ENCODE peak calls at places on chromosomes 4 and X, in six cellular contexts. C is mesendoderm, H is HCT116, W is psoas muscle, Y is GM23248, M is lower lobe of right lung. G is an unnamed sample. For H3K36me3, the result is how much of the 10 kb centered on the place peaks cover.

GRCh38 chr4:170256807-170257206 is 167.1 kb upstream of the AADAT start:
- DNase-seq in C (no peak), H (no peak), W (no peak), Y (no peak), M (no peak), G (no peak)

GRCh38 chr4:165208741-165209388 is 1.5 kb downstream of the KLHL2 start:
- DNase-seq in C (no peak), H (no peak), W (no peak), Y (no peak), M (no peak), G (no peak)

GRCh38 chr4:9800878-9801277 is 19.4 kb downstream of the DRD5 start:
- DNase-seq in C (no peak), H (no peak), W (no peak), Y (no peak), M (no peak), G (no peak)

GRCh38 chrX:129318375-129318774 is 204.9 kb downstream of the SMARCA1 start:
- DNase-seq in C (peak), H (peak), W (no peak), Y (peak), M (no peak), G (peak)

GRCh38 chrX:11770320-11770719 is 12.3 kb downstream of the MSL3 start:
- DNase-seq in C (peak), H (peak), W (no peak), Y (peak), M (peak), G (peak)

GRCh38 chr4:97500423-97500822 is 642.9 kb downstream of the STPG2 start:
- DNase-seq in C (no peak), H (no peak), W (no peak), Y (no peak), M (no peak), G (no peak)

GRCh38 chr4:52001616-52002015 is 18.5 kb downstream of the LRRC66 start:
- DNase-seq in C (no peak), H (no peak), W (no peak), Y (peak), M (no peak), G (no peak)

GRCh38 chr4:54855221-54855854 is 197.6 kb downstream of the KIT start:
- DNase-seq in C (no peak), H (no peak), W (peak), Y (no peak), M (no peak), G (no peak)

GRCh38 chrX:1521459-1521956 is 15.5 kb downstream of the P2RY8 start:
- DNase-seq in C (peak), H (no peak), W (no peak), Y (no peak), M (no peak), G (no peak)

GRCh38 chr4:53136954-53137353 is 228.9 kb downstream of the SCFD2 start:
- DNase-seq in C (no peak), H (no peak), W (no peak), Y (no peak), M (no peak), G (no peak)

GRCh38 chr4:22322996-22323395 is 192.9 kb downstream of the ADGRA3 start:
- DNase-seq in C (no peak), H (no peak), W (no peak), Y (no peak), M (no peak), G (no peak)

GRCh38 chr4:10200869-10201268 is 84.3 kb upstream of the WDR1 start:
- DNase-seq in C (no peak), H (no peak), W (no peak), Y (no peak), M (no peak), G (no peak)

GRCh38 chrX:48021026-48021900 is 14.5 kb downstream of the SPACA5 start:
- DNase-seq in C (peak), H (no peak), W (peak), Y (peak), M (peak), G (peak)

GRCh38 chr4:21811576-21811975 is 137.0 kb downstream of the KCNIP4 start:
- DNase-seq in C (peak), H (no peak), W (no peak), Y (peak), M (no peak), G (no peak)

GRCh38 chr4:155371432-155372043 is 5.2 kb downstream of the MAP9 start:
- DNase-seq in C (peak), H (peak), W (no peak), Y (peak), M (no peak), G (no peak)

GRCh38 chr4:26201119-26201518 is 119.7 kb upstream of the RBPJ start:
- DNase-seq in C (no peak), H (no peak), W (no peak), Y (peak), M (no peak), G (no peak)

GRCh38 chr4:29553842-29554241 is 1166.3 kb upstream of the PCDH7 start:
- DNase-seq in C (no peak), H (peak), W (no peak), Y (no peak), M (no peak), G (no peak)

GRCh38 chrX:103688949-103689348 is 2.5 kb upstream of the MORF4L2 start:
- DNase-seq in C (peak), H (no peak), W (no peak), Y (peak), M (no peak), G (peak)

GRCh38 chr4:8594097-8595038 is 1.8 kb downstream of the CPZ start:
- DNase-seq in C (peak), H (peak), W (no peak), Y (peak), M (no peak), G (peak)

GRCh38 chr4:82823062-82823461 is 24.5 kb upstream of the SCD5 start:
- DNase-seq in C (no peak), H (no peak), W (no peak), Y (peak), M (no peak), G (no peak)

GRCh38 chrX:131277543-131278115 is 11.5 kb downstream of the IGSF1 start:
- DNase-seq in C (no peak), H (no peak), W (no peak), Y (no peak), M (no peak), G (no peak)

GRCh38 chr4:8707045-8707781 is 114.6 kb downstream of the CPZ start:
- DNase-seq in C (no peak), H (no peak), W (no peak), Y (no peak), M (peak), G (no peak)

GRCh38 chr4:4651811-4652609 is 110.2 kb upstream of the STX18 start:
- DNase-seq in C (peak), H (no peak), W (no peak), Y (no peak), M (no peak), G (no peak)

GRCh38 chr4:51895158-51895557 is 52.2 kb downstream of the DCUN1D4 start:
- DNase-seq in C (no peak), H (no peak), W (no peak), Y (no peak), M (no peak), G (no peak)

DNA sequence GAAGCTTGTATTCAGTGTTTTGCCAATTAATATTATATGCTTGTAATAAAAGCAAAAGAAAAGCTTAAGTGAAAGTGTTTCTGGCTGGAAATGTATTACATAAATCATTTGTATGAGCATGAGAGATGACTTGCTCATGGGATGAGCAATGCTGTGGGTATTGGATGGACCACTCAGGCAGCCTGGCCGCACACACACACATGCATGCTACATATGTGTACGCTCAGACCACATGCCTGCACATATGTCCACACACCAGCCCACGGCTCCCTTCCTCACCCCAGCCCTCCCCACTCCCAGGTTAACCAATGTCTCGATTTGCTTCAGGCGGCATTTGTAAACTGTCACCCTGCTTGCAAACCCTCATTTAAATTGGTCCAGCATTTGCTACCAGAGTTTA is 55.9 kb downstream of the CPLX1 start:
- DNase-seq in C (no peak), H (no peak), W (no peak), Y (peak), M (peak), G (no peak)
- H3K36me3 ChIP-seq in C (under half), H (under half), W (half or more), Y (under half), M (half or more), G (under half)

GRCh38 chr4:102598102-102598758 is 97.1 kb downstream of the NFKB1 start:
- DNase-seq in C (no peak), H (no peak), W (no peak), Y (peak), M (no peak), G (peak)
- H3K36me3 ChIP-seq in C (under half), H (under half), W (half or more), Y (under half), M (half or more), G (under half)

DNA sequence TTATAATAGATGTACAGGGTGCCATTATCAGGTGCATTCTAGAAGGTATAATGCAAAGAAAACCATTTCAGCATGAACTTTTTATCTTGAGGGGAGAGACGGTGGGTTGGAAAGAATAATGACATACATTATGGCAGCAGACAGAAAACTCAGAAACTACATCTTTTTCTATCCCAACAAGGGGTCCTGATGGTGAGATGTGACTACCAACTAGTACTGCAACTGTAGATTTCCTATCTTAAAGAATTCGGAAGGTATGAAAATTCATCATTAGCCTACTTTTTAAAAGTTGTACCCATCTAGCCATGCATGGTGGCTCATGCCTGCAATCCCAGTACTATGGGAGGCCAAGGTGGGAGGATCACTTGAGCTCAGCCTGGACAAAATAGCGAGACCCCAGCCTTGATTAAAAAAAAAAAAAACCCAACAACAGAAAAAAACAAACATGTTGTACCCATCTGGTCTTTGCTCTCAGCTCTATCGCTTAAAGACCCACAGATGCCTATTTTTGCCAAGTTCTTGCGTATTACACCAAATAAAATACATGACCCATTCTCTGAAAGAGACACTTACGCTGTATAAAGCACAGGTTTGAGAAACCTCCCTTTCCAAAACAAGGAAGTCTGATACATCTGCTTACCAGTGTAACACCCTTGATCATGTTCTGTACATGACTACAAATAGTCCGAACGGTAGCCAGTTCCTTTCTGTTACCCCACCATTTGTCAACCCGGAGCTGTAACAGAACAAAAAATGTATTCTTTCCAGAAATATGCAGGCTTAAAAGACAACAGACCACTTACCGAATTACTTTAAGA is 1.6 kb downstream of the RPL9 start:
- DNase-seq in C (no peak), H (no peak), W (no peak), Y (no peak), M (no peak), G (no peak)
- H3K36me3 ChIP-seq in C (under half), H (half or more), W (half or more), Y (half or more), M (half or more), G (under half)

GRCh38 chr4:1298461-1298860 is 8.8 kb downstream of the MAEA start:
- DNase-seq in C (no peak), H (no peak), W (no peak), Y (no peak), M (peak), G (no peak)
- H3K36me3 ChIP-seq in C (under half), H (under half), W (under half), Y (under half), M (under half), G (under half)

GRCh38 chr4:12140864-12141263 is 712.2 kb upstream of the HS3ST1 start:
- DNase-seq in C (no peak), H (no peak), W (no peak), Y (no peak), M (no peak), G (no peak)
- H3K36me3 ChIP-seq in C (under half), H (under half), W (under half), Y (under half), M (under half), G (under half)

DNA sequence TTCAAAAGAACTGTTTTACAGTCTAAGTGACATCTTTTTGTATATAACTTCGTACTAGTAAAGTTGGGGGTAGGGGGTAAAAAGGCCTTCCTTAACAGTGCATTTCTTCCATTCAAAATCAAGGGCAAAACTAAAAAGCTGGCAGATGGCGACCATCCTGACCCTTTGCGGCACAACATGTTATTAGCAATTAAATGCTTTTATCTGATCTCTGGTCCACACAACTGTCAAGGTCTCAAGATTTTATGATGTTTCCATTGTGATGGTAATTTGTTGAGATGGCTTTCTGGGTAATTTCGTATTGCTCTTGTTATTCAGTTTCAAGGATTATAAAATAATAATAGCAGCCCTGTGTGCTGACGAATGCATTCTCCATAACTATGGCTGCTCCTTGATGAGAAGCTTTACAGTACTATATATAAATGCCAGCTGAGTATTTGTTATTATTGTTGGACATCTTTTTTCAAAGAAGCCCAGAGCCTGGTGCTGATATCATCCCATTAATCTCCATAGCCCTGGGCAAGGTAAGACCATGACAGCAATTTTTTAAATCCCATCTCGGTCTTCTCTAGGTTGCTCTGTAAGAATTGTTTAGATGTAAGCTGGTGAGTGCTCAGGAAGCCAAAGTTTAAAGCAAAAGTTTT is 89.5 kb downstream of the CBR4 start:
- DNase-seq in C (no peak), H (no peak), W (no peak), Y (no peak), M (no peak), G (no peak)
- H3K36me3 ChIP-seq in C (under half), H (under half), W (half or more), Y (under half), M (half or more), G (under half)

GRCh38 chrX:154352466-154352865 is 22.0 kb downstream of the FLNA start:
- DNase-seq in C (no peak), H (no peak), W (no peak), Y (no peak), M (no peak), G (no peak)
- H3K36me3 ChIP-seq in C (under half), H (under half), W (under half), Y (under half), M (half or more), G (under half)

G was measured in small intestine.